ENCODE peak calls at places on chromosomes 3 and 15, in five cellular contexts. C is non-pigmented ciliary epithelial cell, R is dorsolateral prefrontal cortex, W is pulmonary artery endothelial cell, Z is A549. O is an unnamed sample.

GRCh38 chr3:31606453-31606852 is 73.7 kb downstream of the STT3B start:
- DNase-seq in W (no peak), R (no peak), C (no peak), Z (no peak), O (no peak)

GRCh38 chr3:160200328-160200727 is 24.9 kb upstream of the C3orf80 start:
- DNase-seq in C (no peak), R (no peak), W (no peak), Z (no peak), O (no peak)

GRCh38 chr3:138378331-138378730 is 30.0 kb downstream of the MRAS start:
- DNase-seq in R (no peak), W (no peak), Z (no peak), C (no peak), O (no peak)

GRCh38 chr3:63661242-63661641 is 8.8 kb downstream of the SNTN start:
- DNase-seq in W (no peak), R (no peak), C (no peak), Z (no peak), O (no peak)

GRCh38 chr3:8441969-8442559 is 59.6 kb upstream of the LMCD1 start:
- DNase-seq in C (no peak), Z (peak), W (peak), R (no peak), O (peak)

GRCh38 chr3:172516318-172517214 is 6.7 kb downstream of the TNFSF10 start:
- DNase-seq in C (peak), Z (no peak), W (no peak), R (no peak), O (no peak)

GRCh38 chr3:38950585-38950984 is 101.2 kb downstream of the SCN11A start:
- DNase-seq in Z (no peak), W (no peak), C (no peak), R (no peak), O (no peak)

GRCh38 chr3:172321035-172321434 is 127.2 kb downstream of the GHSR start:
- DNase-seq in R (no peak), C (no peak), W (no peak), Z (peak), O (peak)

GRCh38 chr3:58667704-58668103 is 1.1 kb upstream of the FAM3D start:
- DNase-seq in C (no peak), W (no peak), Z (no peak), R (no peak), O (no peak)

GRCh38 chr15:38558714-38559059 is 5.9 kb downstream of the RASGRP1 start:
- DNase-seq in C (no peak), W (no peak), R (no peak), Z (no peak), O (no peak)

GRCh38 chr15:92845109-92845508 is 55.0 kb upstream of the CHD2 start:
- DNase-seq in Z (no peak), R (no peak), C (no peak), W (peak), O (peak)

GRCh38 chr15:62786123-62786825 is 256.3 kb upstream of the TPM1 start:
- DNase-seq in C (no peak), R (no peak), W (no peak), Z (no peak), O (no peak)

GRCh38 chr3:14725564-14726420 is 50.9 kb downstream of the C3orf20 start:
- DNase-seq in R (no peak), C (no peak), W (no peak), Z (no peak), O (no peak)

GRCh38 chr3:52277071-52277964 is 1.1 kb downstream of the WDR82 start:
- DNase-seq in C (no peak), R (peak), W (peak), Z (peak), O (peak)

GRCh38 chr3:47365213-47366153 is 15.3 kb upstream of the PTPN23 start:
- DNase-seq in R (no peak), C (no peak), W (peak), Z (no peak), O (no peak)

GRCh38 chr15:62453979-62454378 is 288.9 kb upstream of the C2CD4B start:
- DNase-seq in Z (no peak), W (no peak), R (no peak), C (no peak), O (no peak)

GRCh38 chr3:49607796-49608195 is 53.5 kb downstream of the BSN start:
- DNase-seq in R (no peak), C (no peak), W (no peak), Z (no peak), O (no peak)

GRCh38 chr3:144109944-144110343 is 138.3 kb downstream of the DIPK2A start:
- DNase-seq in R (no peak), Z (no peak), W (no peak), C (no peak), O (no peak)

GRCh38 chr3:4845882-4846281 is 133.4 kb upstream of the BHLHE40 start:
- DNase-seq in R (no peak), Z (no peak), W (no peak), C (no peak), O (no peak)

GRCh38 chr3:197040679-197041078 is 11.1 kb upstream of the MELTF start:
- DNase-seq in C (no peak), R (no peak), W (no peak), Z (no peak), O (no peak)

GRCh38 chr15:100670505-100671021 is 68.2 kb downstream of the ASB7 start:
- DNase-seq in R (no peak), W (no peak), C (no peak), Z (no peak), O (no peak)

GRCh38 chr3:129021140-129021551 is 20.0 kb downstream of the EFCC1 start:
- DNase-seq in C (no peak), R (no peak), W (no peak), Z (no peak), O (no peak)

GRCh38 chr3:62558549-62559112 is 185.3 kb upstream of the FEZF2 start:
- DNase-seq in C (no peak), Z (peak), W (no peak), R (no peak), O (peak)

GRCh38 chr3:114274929-114275328 is 18.9 kb upstream of the TIGIT start:
- DNase-seq in C (no peak), W (no peak), R (no peak), Z (no peak), O (no peak)

GRCh38 chr3:89649431-89649830 is 542.0 kb downstream of the EPHA3 start:
- DNase-seq in W (no peak), R (no peak), C (no peak), Z (no peak), O (no peak)

GRCh38 chr3:178671261-178672191 is 135.3 kb downstream of the KCNMB2 start:
- DNase-seq in Z (no peak), C (no peak), W (no peak), R (no peak), O (no peak)

GRCh38 chr3:106006001-106006400 is 137.2 kb upstream of the CBLB start:
- DNase-seq in R (no peak), C (peak), Z (no peak), W (no peak), O (no peak)

GRCh38 chr15:38809621-38810020 is 245.0 kb upstream of the RASGRP1 start:
- DNase-seq in Z (no peak), W (no peak), C (no peak), R (no peak), O (no peak)

GRCh38 chr3:146646251-146646650 is 41.1 kb upstream of the PLSCR5 start:
- DNase-seq in R (no peak), W (no peak), Z (no peak), C (no peak), O (no peak)

GRCh38 chr15:77506311-77507150 is 85.8 kb downstream of the HMG20A start:
- DNase-seq in W (peak), Z (no peak), R (no peak), C (no peak), O (no peak)

GRCh38 chr3:48688737-48689075 is 3.0 kb upstream of the NCKIPSD start:
- DNase-seq in R (no peak), Z (no peak), C (no peak), W (no peak), O (no peak)

GRCh38 chr3:94928921-94929320 is 866.1 kb downstream of the NSUN3 start:
- DNase-seq in C (peak), R (no peak), Z (peak), W (no peak), O (no peak)

GRCh38 chr3:136390574-136390973 is 140.4 kb downstream of the PCCB start:
- DNase-seq in C (no peak), R (no peak), W (peak), Z (no peak), O (no peak)

GRCh38 chr15:65893060-65893459 is 23.8 kb downstream of the RAB11A start:
- DNase-seq in R (no peak), W (no peak), Z (no peak), C (no peak), O (no peak)

GRCh38 chr3:66405701-66406091 is 95.1 kb downstream of the LRIG1 start:
- DNase-seq in C (no peak), R (peak), W (no peak), Z (no peak), O (no peak)

GRCh38 chr3:63364495-63364894 is 86.4 kb downstream of the SYNPR start:
- DNase-seq in R (no peak), C (peak), Z (no peak), W (peak), O (no peak)

GRCh38 chr3:111236833-111237713 is 165.5 kb downstream of the NECTIN3 start:
- DNase-seq in C (no peak), Z (no peak), W (no peak), R (no peak), O (no peak)

GRCh38 chr3:123155471-123156011 is 46.2 kb upstream of the SEC22A start:
- DNase-seq in C (no peak), W (no peak), R (no peak), Z (no peak), O (no peak)

GRCh38 chr3:73270839-73271483 is 209.5 kb downstream of the EBLN2 start:
- DNase-seq in Z (no peak), R (no peak), C (no peak), W (no peak), O (no peak)

GRCh38 chr3:39724233-39724846 is 85.1 kb upstream of the MYRIP start:
- DNase-seq in C (no peak), Z (no peak), R (no peak), W (no peak), O (no peak)

O was measured in GM10248.